ENCODE peak calls at places on chromosomes 16 and 17, in nine cellular contexts. One of them, this sample, is unnamed.

GRCh38 chr17:1972429-1973160 is 52.5 kb downstream of the RTN4RL1 start:
- DNase-seq in activated B cell treated with CpG ODN at 0.5 μM for 24 hours: no peak
- DNase-seq in progenitor cell of endocrine pancreas: no peak
- DNase-seq in CD8-positive, alpha-beta T cell: no peak
- DNase-seq in uterus: no peak
- DNase-seq in sigmoid colon: no peak
- DNase-seq in ovary: no peak
- DNase-seq in breast epithelium: no peak
- DNase-seq in heart left ventricle: no peak
- DNase-seq in this sample: no peak

GRCh38 chr17:30720013-30720471 is 104.5 kb downstream of the CRLF3 start:
- DNase-seq in CD8-positive, alpha-beta T cell: no peak
- DNase-seq in breast epithelium: peak
- DNase-seq in sigmoid colon: peak
- DNase-seq in uterus: peak
- DNase-seq in heart left ventricle: peak
- DNase-seq in ovary: no peak
- DNase-seq in progenitor cell of endocrine pancreas: peak
- DNase-seq in activated B cell treated with CpG ODN at 0.5 μM for 24 hours: no peak
- DNase-seq in this sample: peak

GRCh38 chr16:9090101-9090959 is 1.1 kb upstream of the HAPSTR1 start:
- DNase-seq in heart left ventricle: peak
- DNase-seq in breast epithelium: peak
- DNase-seq in progenitor cell of endocrine pancreas: peak
- DNase-seq in sigmoid colon: peak
- DNase-seq in activated B cell treated with CpG ODN at 0.5 μM for 24 hours: peak
- DNase-seq in ovary: peak
- DNase-seq in CD8-positive, alpha-beta T cell: peak
- DNase-seq in uterus: peak
- DNase-seq in this sample: peak

GRCh38 chr16:1058216-1058615 is 14.3 kb upstream of the SSTR5 start:
- DNase-seq in breast epithelium: no peak
- DNase-seq in ovary: no peak
- DNase-seq in activated B cell treated with CpG ODN at 0.5 μM for 24 hours: no peak
- DNase-seq in uterus: no peak
- DNase-seq in heart left ventricle: no peak
- DNase-seq in progenitor cell of endocrine pancreas: no peak
- DNase-seq in sigmoid colon: no peak
- DNase-seq in CD8-positive, alpha-beta T cell: no peak
- DNase-seq in this sample: no peak

GRCh38 chr16:86121611-86122010 is 222.6 kb downstream of the IRF8 start:
- DNase-seq in ovary: no peak
- DNase-seq in sigmoid colon: no peak
- DNase-seq in heart left ventricle: no peak
- DNase-seq in progenitor cell of endocrine pancreas: no peak
- DNase-seq in activated B cell treated with CpG ODN at 0.5 μM for 24 hours: no peak
- DNase-seq in uterus: no peak
- DNase-seq in CD8-positive, alpha-beta T cell: no peak
- DNase-seq in breast epithelium: no peak
- DNase-seq in this sample: no peak

GRCh38 chr17:70327723-70328122 is 158.4 kb downstream of the KCNJ2 start:
- DNase-seq in ovary: no peak
- DNase-seq in breast epithelium: no peak
- DNase-seq in uterus: no peak
- DNase-seq in activated B cell treated with CpG ODN at 0.5 μM for 24 hours: no peak
- DNase-seq in CD8-positive, alpha-beta T cell: no peak
- DNase-seq in sigmoid colon: no peak
- DNase-seq in progenitor cell of endocrine pancreas: no peak
- DNase-seq in heart left ventricle: no peak
- DNase-seq in this sample: no peak

GRCh38 chr16:82741073-82741615 is 114.4 kb downstream of the CDH13 start:
- DNase-seq in ovary: no peak
- DNase-seq in CD8-positive, alpha-beta T cell: no peak
- DNase-seq in sigmoid colon: no peak
- DNase-seq in uterus: no peak
- DNase-seq in breast epithelium: no peak
- DNase-seq in progenitor cell of endocrine pancreas: no peak
- DNase-seq in heart left ventricle: no peak
- DNase-seq in activated B cell treated with CpG ODN at 0.5 μM for 24 hours: no peak
- DNase-seq in this sample: no peak

GRCh38 chr17:27226611-27227234 is 67.2 kb upstream of the WSB1 start:
- DNase-seq in ovary: no peak
- DNase-seq in progenitor cell of endocrine pancreas: no peak
- DNase-seq in uterus: no peak
- DNase-seq in sigmoid colon: no peak
- DNase-seq in breast epithelium: no peak
- DNase-seq in activated B cell treated with CpG ODN at 0.5 μM for 24 hours: no peak
- DNase-seq in heart left ventricle: no peak
- DNase-seq in CD8-positive, alpha-beta T cell: no peak
- DNase-seq in this sample: no peak

DNA sequence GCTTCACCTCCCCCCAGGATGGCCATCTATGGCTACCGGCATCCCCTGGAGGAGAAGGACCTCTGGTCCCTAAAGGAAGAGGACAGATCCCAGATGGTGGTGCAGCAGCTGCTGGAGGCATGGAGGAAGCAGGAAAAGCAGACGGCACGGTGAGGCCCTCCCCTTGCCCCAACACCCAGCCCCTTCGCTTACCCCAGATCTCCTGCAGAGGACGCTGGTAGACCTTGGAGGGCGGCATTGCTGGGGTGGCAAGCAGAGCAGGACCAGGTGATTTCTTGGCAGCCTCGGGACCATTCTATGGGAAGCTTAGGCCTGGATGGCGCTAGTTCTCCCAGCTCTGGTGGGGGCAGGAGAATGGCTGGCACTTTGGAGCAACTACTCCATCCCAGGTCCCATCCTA is 24.5 kb downstream of the ABCC3 start:
- DNase-seq in progenitor cell of endocrine pancreas: no peak
- DNase-seq in CD8-positive, alpha-beta T cell: no peak
- DNase-seq in sigmoid colon: peak
- DNase-seq in activated B cell treated with CpG ODN at 0.5 μM for 24 hours: no peak
- DNase-seq in breast epithelium: no peak
- DNase-seq in heart left ventricle: no peak
- DNase-seq in ovary: no peak
- DNase-seq in uterus: no peak
- DNase-seq in this sample: no peak
- TF ChIP-seq CTCF in progenitor cell of endocrine pancreas: no peak
- TF ChIP-seq CTCF in CD8-positive, alpha-beta T cell: no peak
- TF ChIP-seq CTCF in sigmoid colon: no peak
- TF ChIP-seq CTCF in activated B cell treated with CpG ODN at 0.5 μM for 24 hours: no peak
- TF ChIP-seq CTCF in breast epithelium: no peak
- TF ChIP-seq CTCF in heart left ventricle: no peak
- TF ChIP-seq CTCF in ovary: no peak
- TF ChIP-seq CTCF in uterus: no peak
- TF ChIP-seq CTCF in this sample: no peak

GRCh38 chr17:79100405-79100804 is 25.8 kb downstream of the ENGASE start:
- DNase-seq in heart left ventricle: no peak
- DNase-seq in breast epithelium: no peak
- DNase-seq in activated B cell treated with CpG ODN at 0.5 μM for 24 hours: no peak
- DNase-seq in CD8-positive, alpha-beta T cell: no peak
- DNase-seq in sigmoid colon: no peak
- DNase-seq in uterus: no peak
- DNase-seq in progenitor cell of endocrine pancreas: no peak
- DNase-seq in ovary: no peak
- DNase-seq in this sample: no peak

GRCh38 chr17:79104898-79105600 is 30.4 kb downstream of the ENGASE start:
- DNase-seq in activated B cell treated with CpG ODN at 0.5 μM for 24 hours: no peak
- DNase-seq in progenitor cell of endocrine pancreas: no peak
- DNase-seq in heart left ventricle: no peak
- DNase-seq in sigmoid colon: no peak
- DNase-seq in breast epithelium: no peak
- DNase-seq in CD8-positive, alpha-beta T cell: no peak
- DNase-seq in uterus: no peak
- DNase-seq in ovary: no peak
- DNase-seq in this sample: no peak

GRCh38 chr17:79101111-79101673 is 26.6 kb downstream of the ENGASE start:
- DNase-seq in CD8-positive, alpha-beta T cell: no peak
- DNase-seq in heart left ventricle: no peak
- DNase-seq in activated B cell treated with CpG ODN at 0.5 μM for 24 hours: no peak
- DNase-seq in progenitor cell of endocrine pancreas: no peak
- DNase-seq in uterus: no peak
- DNase-seq in sigmoid colon: no peak
- DNase-seq in breast epithelium: no peak
- DNase-seq in ovary: no peak
- DNase-seq in this sample: no peak

GRCh38 chr17:79105937-79106336 is 31.3 kb downstream of the ENGASE start:
- DNase-seq in sigmoid colon: no peak
- DNase-seq in ovary: no peak
- DNase-seq in uterus: no peak
- DNase-seq in breast epithelium: no peak
- DNase-seq in heart left ventricle: no peak
- DNase-seq in activated B cell treated with CpG ODN at 0.5 μM for 24 hours: no peak
- DNase-seq in CD8-positive, alpha-beta T cell: no peak
- DNase-seq in progenitor cell of endocrine pancreas: no peak
- DNase-seq in this sample: no peak

DNA sequence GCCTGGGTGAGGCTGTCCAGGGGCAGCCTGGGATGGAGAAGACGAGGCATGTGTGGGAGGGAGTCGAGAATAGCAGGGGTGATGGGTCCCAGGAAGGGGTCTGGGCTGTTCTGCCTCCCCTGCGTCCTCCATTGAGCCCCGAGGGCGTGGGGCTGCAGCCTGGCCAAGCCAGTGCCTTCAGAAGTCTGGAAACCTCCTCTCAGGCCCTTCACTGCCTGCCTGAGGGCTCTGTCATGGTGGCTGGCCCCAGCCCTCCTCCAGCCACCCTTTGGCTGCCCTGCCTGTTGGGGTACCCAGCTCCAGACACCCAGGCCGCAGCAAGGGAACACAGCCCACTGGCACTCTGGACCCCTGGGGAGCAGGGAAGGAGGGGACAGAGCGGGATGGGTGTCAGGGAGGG is 27.6 kb downstream of the ENGASE start:
- DNase-seq in uterus: no peak
- DNase-seq in CD8-positive, alpha-beta T cell: no peak
- DNase-seq in ovary: no peak
- DNase-seq in progenitor cell of endocrine pancreas: no peak
- DNase-seq in breast epithelium: no peak
- DNase-seq in heart left ventricle: no peak
- DNase-seq in activated B cell treated with CpG ODN at 0.5 μM for 24 hours: no peak
- DNase-seq in sigmoid colon: no peak
- DNase-seq in this sample: no peak
- TF ChIP-seq CTCF in uterus: no peak
- TF ChIP-seq CTCF in CD8-positive, alpha-beta T cell: no peak
- TF ChIP-seq CTCF in ovary: no peak
- TF ChIP-seq CTCF in progenitor cell of endocrine pancreas: no peak
- TF ChIP-seq CTCF in breast epithelium: no peak
- TF ChIP-seq CTCF in heart left ventricle: no peak
- TF ChIP-seq CTCF in activated B cell treated with CpG ODN at 0.5 μM for 24 hours: no peak
- TF ChIP-seq CTCF in sigmoid colon: no peak
- TF ChIP-seq CTCF in this sample: no peak

DNA sequence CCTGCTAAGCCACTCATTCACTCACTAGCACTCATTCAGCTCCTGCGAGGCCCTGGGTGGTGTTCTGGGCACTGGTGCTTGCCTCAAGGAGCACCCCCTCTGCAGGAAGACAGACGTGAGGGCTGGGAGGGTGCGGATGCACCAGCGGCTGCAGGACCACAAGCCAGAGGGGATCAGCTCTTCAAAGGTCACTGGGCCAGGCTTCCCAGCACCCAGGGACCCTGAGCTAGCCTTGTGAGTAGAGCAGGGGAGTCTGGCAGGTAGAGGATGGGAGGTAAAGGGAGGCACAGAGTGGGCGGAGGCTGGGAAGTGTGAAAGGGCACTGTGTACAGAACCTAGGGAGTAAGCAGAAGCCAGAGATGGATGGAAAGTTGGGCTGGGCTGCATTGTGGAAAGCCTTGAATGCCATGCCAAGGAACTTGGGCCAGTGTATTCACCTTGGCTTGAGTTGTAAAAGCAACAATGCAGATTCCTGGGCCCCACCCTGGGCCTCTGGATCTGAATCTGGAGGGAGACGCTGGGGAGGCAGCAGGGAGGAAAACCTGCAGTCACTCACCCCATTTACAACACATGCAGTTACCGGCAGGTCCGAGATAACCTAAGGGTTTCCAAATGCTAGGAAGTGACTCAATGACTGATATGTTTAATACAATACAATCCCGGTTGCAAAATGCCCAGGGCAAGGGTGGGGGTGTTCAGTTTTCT is 1.7 kb downstream of the IL4R start:
- DNase-seq in breast epithelium: no peak
- DNase-seq in uterus: peak
- DNase-seq in activated B cell treated with CpG ODN at 0.5 μM for 24 hours: no peak
- DNase-seq in ovary: peak
- DNase-seq in CD8-positive, alpha-beta T cell: peak
- DNase-seq in heart left ventricle: peak
- DNase-seq in sigmoid colon: peak
- DNase-seq in progenitor cell of endocrine pancreas: no peak
- DNase-seq in this sample: no peak
- TF ChIP-seq CTCF in breast epithelium: no peak
- TF ChIP-seq CTCF in uterus: no peak
- TF ChIP-seq CTCF in activated B cell treated with CpG ODN at 0.5 μM for 24 hours: no peak
- TF ChIP-seq CTCF in ovary: no peak
- TF ChIP-seq CTCF in CD8-positive, alpha-beta T cell: no peak
- TF ChIP-seq CTCF in heart left ventricle: no peak
- TF ChIP-seq CTCF in sigmoid colon: no peak
- TF ChIP-seq CTCF in progenitor cell of endocrine pancreas: no peak
- TF ChIP-seq CTCF in this sample: no peak

GRCh38 chr17:16002708-16003265 is 3.2 kb downstream of the TTC19 start:
- DNase-seq in activated B cell treated with CpG ODN at 0.5 μM for 24 hours: no peak
- DNase-seq in ovary: no peak
- DNase-seq in CD8-positive, alpha-beta T cell: no peak
- DNase-seq in progenitor cell of endocrine pancreas: no peak
- DNase-seq in breast epithelium: no peak
- DNase-seq in sigmoid colon: no peak
- DNase-seq in uterus: no peak
- DNase-seq in heart left ventricle: no peak
- DNase-seq in this sample: no peak

GRCh38 chr17:15998031-15998574 is 1.4 kb downstream of the ZSWIM7 start:
- DNase-seq in heart left ventricle: no peak
- DNase-seq in activated B cell treated with CpG ODN at 0.5 μM for 24 hours: no peak
- DNase-seq in sigmoid colon: no peak
- DNase-seq in ovary: no peak
- DNase-seq in CD8-positive, alpha-beta T cell: no peak
- DNase-seq in uterus: no peak
- DNase-seq in progenitor cell of endocrine pancreas: no peak
- DNase-seq in breast epithelium: no peak
- DNase-seq in this sample: no peak

GRCh38 chr17:15999141-15999973 is at the start of the genes TTC19 and ZSWIM7:
- DNase-seq in ovary: peak
- DNase-seq in sigmoid colon: peak
- DNase-seq in progenitor cell of endocrine pancreas: peak
- DNase-seq in heart left ventricle: peak
- DNase-seq in CD8-positive, alpha-beta T cell: peak
- DNase-seq in breast epithelium: peak
- DNase-seq in uterus: peak
- DNase-seq in activated B cell treated with CpG ODN at 0.5 μM for 24 hours: peak
- DNase-seq in this sample: peak

GRCh38 chr17:16001498-16001897 is 1.9 kb downstream of the TTC19 start:
- DNase-seq in uterus: no peak
- DNase-seq in sigmoid colon: no peak
- DNase-seq in progenitor cell of endocrine pancreas: no peak
- DNase-seq in CD8-positive, alpha-beta T cell: no peak
- DNase-seq in activated B cell treated with CpG ODN at 0.5 μM for 24 hours: no peak
- DNase-seq in breast epithelium: no peak
- DNase-seq in heart left ventricle: no peak
- DNase-seq in ovary: no peak
- DNase-seq in this sample: no peak

DNA sequence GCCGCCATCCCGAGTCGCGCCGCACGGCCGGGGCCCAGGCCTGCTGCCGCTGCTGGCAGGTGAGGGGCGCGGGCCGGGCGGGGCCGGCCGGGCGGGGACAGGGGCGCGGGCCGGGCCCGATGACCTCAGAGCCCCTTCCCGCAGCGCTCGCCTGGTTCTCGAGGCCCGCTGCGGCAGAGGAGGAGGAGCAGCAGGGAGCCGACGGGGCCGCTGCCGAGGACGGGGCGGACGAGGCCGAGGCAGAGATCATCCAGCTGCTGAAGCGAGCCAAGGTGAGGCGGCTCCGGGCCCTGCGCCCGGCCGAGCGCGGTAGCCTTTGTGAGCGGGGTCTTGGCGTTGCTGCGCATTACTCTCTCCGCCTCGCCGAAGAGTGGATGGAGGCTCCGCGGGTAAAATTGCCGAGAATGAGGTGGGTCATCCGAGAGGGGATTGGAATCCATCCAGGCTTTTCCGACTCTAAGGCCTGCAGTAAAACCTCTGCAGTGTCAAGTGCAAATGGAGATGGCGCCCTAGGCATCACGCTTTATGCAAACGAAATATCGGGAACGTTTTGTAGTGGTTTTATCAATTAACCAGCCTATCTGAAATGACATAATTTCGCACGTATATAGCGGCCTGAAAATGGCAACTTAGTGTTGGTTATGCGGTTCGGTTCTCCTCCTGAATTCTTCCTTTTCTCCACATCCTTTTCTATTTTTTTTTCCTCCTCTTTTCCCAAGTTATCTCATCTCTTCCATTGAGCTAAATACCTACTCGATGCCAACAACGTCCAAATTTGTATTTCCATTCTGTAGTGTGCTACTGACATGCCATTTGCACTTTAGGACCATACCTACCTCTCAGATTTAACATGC is 577 bp downstream of the TTC19 start:
- DNase-seq in progenitor cell of endocrine pancreas: no peak
- DNase-seq in breast epithelium: no peak
- DNase-seq in ovary: peak
- DNase-seq in sigmoid colon: peak
- DNase-seq in activated B cell treated with CpG ODN at 0.5 μM for 24 hours: no peak
- DNase-seq in heart left ventricle: no peak
- DNase-seq in uterus: peak
- DNase-seq in CD8-positive, alpha-beta T cell: peak
- DNase-seq in this sample: peak
- TF ChIP-seq CTCF in progenitor cell of endocrine pancreas: no peak
- TF ChIP-seq CTCF in breast epithelium: no peak
- TF ChIP-seq CTCF in ovary: no peak
- TF ChIP-seq CTCF in sigmoid colon: no peak
- TF ChIP-seq CTCF in activated B cell treated with CpG ODN at 0.5 μM for 24 hours: no peak
- TF ChIP-seq CTCF in heart left ventricle: no peak
- TF ChIP-seq CTCF in uterus: no peak
- TF ChIP-seq CTCF in CD8-positive, alpha-beta T cell: no peak
- TF ChIP-seq CTCF in this sample: no peak

This sample was measured in mesothelial cell of epicardium.